ENCODE peak calls at places on chromosomes 11 and 22, in five cellular contexts. V is pancreas, O is prostate gland, E is epithelial cell of esophagus, P is foreskin fibroblast. U is an unnamed sample.

GRCh38 chr11:4606231-4607015 is 1.6 kb downstream of the TRIM68 start:
- DNase-seq in V (no peak), O (peak; percentile 58), E (peak; percentile 3), P (peak; percentile 47), U (peak; percentile 91)

GRCh38 chr22:48740086-48740730 is 1087.5 kb downstream of the BRD1 start:
- DNase-seq in V (no peak), O (no peak), E (no peak), P (no peak), U (no peak)

GRCh38 chr11:5348516-5349194 is 2.7 kb upstream of the OR51B6 start:
- DNase-seq in V (no peak), O (no peak), E (no peak), P (no peak), U (no peak)

GRCh38 chr11:96393753-96394348 is 4.0 kb downstream of the JRKL start:
- DNase-seq in V (no peak), O (no peak), E (peak; percentile 52), P (peak; percentile 24), U (no peak)

GRCh38 chr11:70305501-70305900 is 35.0 kb downstream of the PPFIA1 start:
- DNase-seq in V (no peak), O (no peak), E (peak; percentile 8), P (no peak), U (no peak)

GRCh38 chr22:19969141-19969928 is 27.7 kb upstream of the TXNRD2 start:
- DNase-seq in V (no peak), O (no peak), E (no peak), P (no peak), U (no peak)

GRCh38 chr11:44484211-44484610 is 81.3 kb upstream of the CD82 start:
- DNase-seq in V (no peak), O (no peak), E (peak; percentile 17), P (no peak), U (no peak)

GRCh38 chr11:25702417-25702816 is 629.5 kb upstream of the ANO3 start:
- DNase-seq in V (no peak), O (no peak), E (no peak), P (no peak), U (no peak)

GRCh38 chr11:62124186-62125113 is 639 bp downstream of the INCENP start:
- DNase-seq in V (no peak), O (peak; percentile 14), E (peak; percentile 79), P (no peak), U (peak; percentile 8)

GRCh38 chr11:94332814-94333213 is 28.4 kb downstream of the IZUMO1R start:
- DNase-seq in V (no peak), O (no peak), E (no peak), P (no peak), U (no peak)

GRCh38 chr11:35619754-35620640 is 1.7 kb downstream of the FJX1 start:
- DNase-seq in V (no peak), O (no peak), E (peak; percentile 41), P (peak; percentile 21), U (no peak)

GRCh38 chr11:108824601-108825000 is 159.7 kb downstream of the DDX10 start:
- DNase-seq in V (no peak), O (no peak), E (no peak), P (no peak), U (no peak)

GRCh38 chr11:35088676-35089075 is 50.3 kb upstream of the CD44 start:
- DNase-seq in V (peak; percentile 45), O (peak; percentile 73), E (peak; percentile 93), P (no peak), U (peak; percentile 8)

GRCh38 chr11:11701070-11701469 is 79.3 kb upstream of the GALNT18 start:
- DNase-seq in V (no peak), O (no peak), E (peak; percentile 45), P (peak; percentile 19), U (no peak)

GRCh38 chr11:72788250-72788649 is 5.6 kb downstream of the STARD10 start:
- DNase-seq in V (no peak), O (no peak), E (peak; percentile 18), P (no peak), U (no peak)

DNA sequence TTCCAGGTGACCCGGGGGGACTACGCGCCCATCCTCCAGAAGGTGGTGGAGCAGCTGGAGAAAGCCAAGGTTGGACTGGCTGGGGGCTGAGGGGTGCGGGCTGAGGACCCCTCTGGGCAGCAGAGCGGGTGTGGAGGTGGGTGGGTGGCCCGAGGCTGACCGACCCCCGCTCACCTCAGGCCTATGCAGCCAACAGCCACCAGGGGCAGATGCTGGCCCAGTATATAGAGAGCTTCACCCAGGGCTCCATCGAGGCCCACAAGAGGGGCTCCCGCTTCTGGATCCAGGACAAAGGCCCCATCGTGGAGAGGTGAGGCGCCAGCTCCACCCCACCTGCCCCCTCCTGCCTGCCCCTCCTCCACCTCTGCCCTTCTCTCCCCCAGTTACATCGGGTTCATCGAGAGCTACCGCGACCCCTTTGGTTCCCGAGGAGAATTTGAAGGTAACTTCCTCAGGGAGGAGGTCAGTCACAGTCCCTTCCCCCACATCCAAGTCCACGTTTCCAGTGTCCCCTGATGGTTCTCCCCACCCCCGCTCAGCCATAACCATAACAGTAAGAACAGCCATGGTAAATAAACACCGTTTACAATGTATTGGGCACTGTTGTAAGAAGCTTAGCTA is 11.2 kb downstream of the DPP3 start:
- DNase-seq in V (no peak), O (no peak), E (no peak), P (no peak), U (no peak)
- TF ChIP-seq CTCF in V (no peak), O (no peak), E (peak; percentile 39), P (peak; percentile 32), U (peak; percentile 28)

DNA sequence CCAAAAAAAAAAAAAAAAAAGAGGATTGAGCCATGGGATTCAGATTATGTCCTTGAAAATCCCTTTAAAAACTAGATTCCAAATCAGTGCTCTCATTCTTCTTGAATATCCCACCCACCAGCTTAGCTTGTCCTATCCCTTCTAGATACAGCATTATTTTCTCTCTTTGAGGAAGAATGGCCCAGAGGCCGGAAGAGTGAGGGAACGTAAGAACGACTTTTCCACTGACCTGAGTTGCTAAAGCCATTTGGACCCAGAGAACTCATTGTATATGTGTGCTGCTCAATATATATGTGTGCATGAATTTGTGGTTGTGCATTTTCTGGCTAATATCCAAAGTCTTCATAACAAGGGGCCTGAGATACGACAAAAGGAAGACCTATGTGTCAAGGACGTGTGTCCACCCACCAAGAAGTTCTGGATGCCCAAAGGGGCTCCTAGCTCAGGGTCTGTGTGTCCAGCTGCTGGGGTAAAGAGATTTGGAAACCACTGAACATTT is 35.0 kb upstream of the CREB3L1 start:
- DNase-seq in V (no peak), O (no peak), E (no peak), P (no peak), U (no peak)
- H3K4me3 ChIP-seq in V (peak overlapping the region; percentile 37), O (peak overlapping the region; percentile 36), E (peak overlapping the region; percentile 53), P (peak overlapping the region; percentile 54), U (peak overlapping the region; percentile 50)

GRCh38 chr22:24128631-24129601 is 52.4 kb upstream of the SUSD2 start:
- DNase-seq in V (no peak), O (no peak), E (no peak), P (no peak), U (no peak)
- TF ChIP-seq CTCF in V (no peak), O (no peak), E (no peak), P (no peak), U (no peak)

GRCh38 chr11:76783901-76784813 is 1.0 kb downstream of the TSKU start:
- DNase-seq in V (peak; percentile 45), O (peak; percentile 50), E (peak; percentile 84), P (peak; percentile 77), U (no peak)

GRCh38 chr11:76783294-76783900 is at the start of gene TSKU:
- DNase-seq in V (no peak), O (no peak), E (peak; percentile 36), P (no peak), U (no peak)

GRCh38 chr11:76781046-76781801 is 1.9 kb upstream of the TSKU start:
- DNase-seq in V (no peak), O (no peak), E (no peak), P (no peak), U (no peak)

GRCh38 chr11:76782526-76783293 is 446 bp upstream of the TSKU start:
- DNase-seq in V (peak; percentile 77), O (peak; percentile 83), E (peak; percentile 89), P (peak; percentile 98), U (peak; percentile 69)

GRCh38 chr11:76781861-76782500 is 1.2 kb upstream of the TSKU start:
- DNase-seq in V (no peak), O (peak; percentile 64), E (peak; percentile 88), P (no peak), U (no peak)
- H3K4me3 ChIP-seq in V (peak overlapping the region; percentile 85), O (peak overlapping the region; percentile 86), E (peak overlapping the region; percentile 84), P (peak overlapping the region; percentile 70), U (peak overlapping the region; percentile 75)

DNA sequence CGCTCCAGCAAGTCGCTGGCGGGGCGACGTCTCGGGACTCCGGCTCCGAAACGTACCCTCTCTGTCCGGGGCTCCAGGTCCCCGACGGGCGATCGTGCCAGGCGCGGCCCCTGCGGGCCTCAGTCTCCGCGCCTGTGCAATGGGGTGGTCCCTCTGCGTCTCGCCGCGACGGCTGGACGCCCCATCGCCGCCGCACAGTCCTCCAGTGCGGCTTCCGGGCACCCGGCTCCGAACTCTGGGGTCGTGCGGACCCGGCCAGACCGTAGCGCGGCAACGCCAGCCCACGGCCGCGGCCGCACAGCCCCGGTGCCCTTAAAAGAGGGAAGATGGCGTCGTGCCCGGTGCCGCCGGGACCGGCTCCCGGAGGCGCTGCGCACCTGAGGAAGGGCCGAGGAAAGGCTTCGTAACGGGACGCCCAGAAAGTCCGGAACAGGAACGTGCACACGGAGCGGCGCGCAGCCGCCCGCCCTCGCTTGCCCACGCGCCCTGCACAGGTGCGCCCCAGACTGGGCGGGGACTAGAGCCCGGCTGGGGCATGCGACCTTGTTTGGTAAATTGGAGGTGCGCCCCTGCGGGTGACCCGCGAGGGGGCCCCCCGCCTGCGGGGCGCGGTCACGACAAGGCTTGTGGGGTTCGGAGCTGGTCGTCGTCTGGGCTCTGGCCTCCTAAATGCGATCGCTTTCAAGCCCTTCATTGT is 525 bp downstream of the BIK start:
- DNase-seq in V (peak; percentile 67), O (peak; percentile 57), E (peak; percentile 59), P (no peak), U (no peak)
- TF ChIP-seq CTCF in V (no peak), O (no peak), E (no peak), P (no peak), U (no peak)

U was measured in LNCaP clone FGC.